ENCODE peak calls at places on chromosome 20, in four cellular contexts. B is adrenal gland, T is HCT116, N is A549. Q is an unnamed sample. For H3K9me3, the result is how much of the 10 kb centered on the place peaks cover.

GRCh38 chr20:61923371-61924166 is 142.1 kb downstream of the TAF4 start:
- DNase-seq in B (no peak), T (no peak), N (no peak), Q (no peak)

GRCh38 chr20:10641467-10641866 is 32.3 kb downstream of the JAG1 start:
- DNase-seq in B (no peak), T (no peak), N (no peak), Q (no peak)

GRCh38 chr20:46814366-46815232 is 80.0 kb upstream of the EYA2 start:
- DNase-seq in B (no peak), T (peak), N (peak), Q (peak)

GRCh38 chr20:36320898-36321695 is 15.0 kb downstream of the DLGAP4 start:
- DNase-seq in B (no peak), T (no peak), N (no peak), Q (no peak)

GRCh38 chr20:50305636-50306477 is 115.2 kb downstream of the CEBPB start:
- DNase-seq in B (peak), T (no peak), N (peak), Q (peak)

GRCh38 chr20:10314198-10314597 is 95.6 kb downstream of the SNAP25 start:
- DNase-seq in B (no peak), T (no peak), N (no peak), Q (no peak)

GRCh38 chr20:20360464-20360863 is 7.4 kb upstream of the INSM1 start:
- DNase-seq in B (peak), T (peak), N (peak), Q (peak)

GRCh38 chr20:44435630-44436335 is 39.9 kb upstream of the TTPAL start:
- DNase-seq in B (no peak), T (no peak), N (no peak), Q (no peak)

GRCh38 chr20:46568570-46569129 is 18.2 kb upstream of the OCSTAMP start:
- DNase-seq in B (peak), T (no peak), N (no peak), Q (peak)

DNA sequence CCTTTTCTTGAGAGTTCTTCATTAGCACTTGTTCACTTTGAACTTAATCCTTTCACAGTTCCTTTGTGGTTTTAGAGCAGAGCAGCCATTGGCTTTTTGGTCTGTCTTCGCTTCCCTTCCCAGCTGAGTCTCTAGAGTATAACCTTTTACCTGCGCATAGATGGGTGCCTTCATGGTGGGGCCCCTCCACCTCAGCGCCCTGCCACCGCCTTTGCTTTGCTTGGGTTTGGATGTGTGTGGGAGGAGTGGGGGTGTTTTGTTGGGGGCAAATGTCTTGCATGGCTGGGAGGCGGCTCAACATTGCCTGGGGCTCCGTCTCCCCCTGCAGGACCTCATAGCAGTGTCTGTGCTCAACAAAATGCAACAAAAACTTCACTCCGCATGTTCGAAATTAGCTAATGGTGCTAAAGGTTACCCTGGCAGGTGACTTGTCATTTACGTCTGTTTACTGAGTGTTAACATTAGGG is 11.9 kb downstream of the PYGB start:
- DNase-seq in B (no peak), T (no peak), N (no peak), Q (no peak)
- H3K9me3 ChIP-seq in B (under half), T (under half), N (under half), Q (under half)

GRCh38 chr20:23628402-23629016 is 9.2 kb downstream of the CST3 start:
- DNase-seq in B (no peak), T (no peak), N (no peak), Q (no peak)
- H3K27ac ChIP-seq in B (no peak), T (peak), N (peak), Q (no peak)

DNA sequence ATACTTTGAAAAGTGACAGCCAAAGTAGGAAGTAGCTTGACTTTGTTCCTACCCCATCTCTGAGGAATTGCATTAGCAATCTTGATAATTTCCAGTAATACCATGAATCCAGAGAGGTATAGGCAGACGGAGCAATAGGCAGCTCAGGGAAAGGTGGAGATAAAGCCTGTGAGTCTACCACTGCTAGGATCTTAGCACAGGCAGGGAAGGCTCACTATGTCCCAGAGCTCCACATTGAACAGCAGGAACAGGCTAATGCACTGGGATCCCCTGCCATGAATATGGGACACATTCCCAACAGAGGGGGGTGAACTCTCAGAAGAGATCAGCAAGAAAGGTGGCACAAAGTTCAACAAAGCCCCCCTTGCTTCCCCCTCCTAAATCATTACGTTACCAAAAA is 30.7 kb downstream of the MCM8 start:
- DNase-seq in B (no peak), T (no peak), N (no peak), Q (no peak)
- TF ChIP-seq POLR2A in B (no peak), T (no peak), N (no peak), Q (no peak)

GRCh38 chr20:55777641-55778040 is 227.7 kb downstream of the CBLN4 start:
- DNase-seq in B (no peak), T (no peak), N (no peak), Q (no peak)

GRCh38 chr20:55782861-55783260 is 222.5 kb downstream of the CBLN4 start:
- DNase-seq in B (no peak), T (no peak), N (no peak), Q (no peak)
- H3K9me3 ChIP-seq in B (under half), T (under half), N (under half), Q (under half)

GRCh38 chr20:32237419-32237818 is 29.7 kb downstream of the POFUT1 start:
- DNase-seq in B (no peak), T (no peak), N (no peak), Q (no peak)
- H3K27ac ChIP-seq in B (no peak), T (no peak), N (no peak), Q (no peak)

GRCh38 chr20:51560042-51560441 is 17.5 kb upstream of the NFATC2 start:
- DNase-seq in B (no peak), T (no peak), N (no peak), Q (no peak)

GRCh38 chr20:51551186-51551585 is 8.7 kb upstream of the NFATC2 start:
- DNase-seq in B (no peak), T (no peak), N (no peak), Q (no peak)

GRCh38 chr20:51553897-51554504 is 11.5 kb upstream of the NFATC2 start:
- DNase-seq in B (no peak), T (no peak), N (no peak), Q (no peak)

GRCh38 chr20:51549474-51549873 is 7.0 kb upstream of the NFATC2 start:
- DNase-seq in B (no peak), T (no peak), N (no peak), Q (no peak)

DNA sequence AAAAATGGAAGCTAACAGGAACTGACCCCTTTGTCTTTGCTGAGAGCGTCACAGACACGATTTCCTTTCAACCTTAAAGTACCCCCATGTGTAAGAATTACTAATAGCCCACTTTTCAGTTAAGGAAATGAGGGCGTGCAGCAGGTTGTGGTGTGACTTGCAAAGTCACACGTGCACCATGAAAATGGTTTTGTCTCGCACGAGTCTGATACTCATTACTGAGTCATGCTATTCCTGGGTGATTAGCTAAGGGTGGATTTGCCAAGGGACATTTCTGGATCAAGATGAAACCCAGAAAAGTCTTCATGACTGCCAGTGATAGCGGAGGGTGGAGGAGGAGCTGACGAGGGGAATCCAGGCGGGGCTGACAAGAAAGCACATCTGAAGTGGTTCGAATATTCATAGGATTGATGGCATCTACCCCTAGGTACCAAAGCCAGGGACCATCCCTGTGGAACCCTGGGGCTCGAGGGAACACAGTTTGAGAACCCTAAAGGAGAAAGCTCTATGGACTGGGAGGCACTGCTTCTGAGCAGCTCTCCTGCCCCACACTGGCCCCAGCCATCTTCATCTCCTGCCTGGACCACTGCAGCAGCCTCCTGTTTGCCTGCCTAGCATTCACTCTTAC is 12.1 kb upstream of the NFATC2 start:
- DNase-seq in B (no peak), T (no peak), N (no peak), Q (no peak)
- TF ChIP-seq POLR2A in B (no peak), T (no peak), N (no peak), Q (no peak)

GRCh38 chr20:63968136-63968927 is 1.4 kb downstream of the ZNF512B start:
- DNase-seq in B (peak), T (no peak), N (no peak), Q (no peak)

GRCh38 chr20:63967330-63968135 is 2.2 kb downstream of the ZNF512B start:
- DNase-seq in B (no peak), T (no peak), N (no peak), Q (no peak)

GRCh38 chr20:63966172-63966943 is 3.4 kb downstream of the ZNF512B start:
- DNase-seq in B (no peak), T (no peak), N (no peak), Q (no peak)

GRCh38 chr20:63968928-63969760 is 586 bp downstream of the ZNF512B start:
- DNase-seq in B (peak), T (no peak), N (no peak), Q (no peak)

GRCh38 chr20:63966944-63967322 is 2.8 kb downstream of the ZNF512B start:
- DNase-seq in B (no peak), T (no peak), N (no peak), Q (no peak)
- H3K9me3 ChIP-seq in B (under half), T (under half), N (under half), Q (under half)